ENCODE peak calls at places on chromosome X, in six cellular contexts. R is neuronal stem cell, S is H9, N is IMR-90, C is H1, P is mesenchymal stem cell. D is an unnamed sample.

GRCh38 chrX:153319295-153319694 is 2.3 kb downstream of the PNMA6F start:
- DNase-seq in R (no peak), S (no peak), N (no peak), C (no peak), P (no peak), D (no peak)

GRCh38 chrX:142201113-142201512 is 4.0 kb downstream of the MAGEC2 start:
- DNase-seq in R (no peak), S (no peak), N (no peak), C (no peak), P (no peak), D (no peak)

GRCh38 chrX:152139589-152139988 is 1.2 kb upstream of the MAGEA10 start:
- DNase-seq in R (no peak), S (no peak), N (no peak), C (no peak), P (no peak), D (no peak)

GRCh38 chrX:118975831-118976598 is 1.6 kb downstream of the LONRF3 start:
- DNase-seq in R (no peak), S (no peak), N (peak), C (no peak), P (peak), D (peak)

GRCh38 chrX:154321152-154321551 is 25.6 kb downstream of the TKTL1 start:
- DNase-seq in R (no peak), S (no peak), N (no peak), C (no peak), P (no peak), D (no peak)

GRCh38 chrX:53357799-53358530 is 64.5 kb downstream of the SMC1A start:
- DNase-seq in R (peak), S (peak), N (peak), C (no peak), P (peak), D (peak)

GRCh38 chrX:50768801-50769200 is 45.2 kb downstream of the SHROOM4 start:
- DNase-seq in R (no peak), S (no peak), N (no peak), C (no peak), P (no peak), D (no peak)

GRCh38 chrX:154040863-154041262 is 21.2 kb upstream of the IRAK1 start:
- DNase-seq in R (no peak), S (no peak), N (no peak), C (no peak), P (no peak), D (no peak)

GRCh38 chrX:10893976-10894375 is 217.2 kb upstream of the HCCS start:
- DNase-seq in R (no peak), S (no peak), N (no peak), C (no peak), P (peak), D (no peak)

GRCh38 chrX:71668248-71668595 is 876 bp downstream of the LOC101059915 start:
- DNase-seq in R (no peak), S (no peak), N (no peak), C (no peak), P (no peak), D (no peak)

GRCh38 chrX:129006491-129006890 is 516.8 kb downstream of the SMARCA1 start:
- DNase-seq in R (no peak), S (no peak), N (no peak), C (no peak), P (no peak), D (peak)

GRCh38 chrX:27996132-27996531 is 14.9 kb upstream of the DCAF8L1 start:
- DNase-seq in R (no peak), S (no peak), N (no peak), C (no peak), P (no peak), D (no peak)

GRCh38 chrX:139642241-139642927 is 65.6 kb downstream of the MCF2 start:
- DNase-seq in R (peak), S (peak), N (no peak), C (peak), P (no peak), D (peak)

GRCh38 chrX:39773923-39774803 is 323.6 kb downstream of the BCOR start:
- DNase-seq in R (no peak), S (no peak), N (peak), C (no peak), P (peak), D (no peak)

GRCh38 chrX:104877504-104877903 is 311.5 kb downstream of the IL1RAPL2 start:
- DNase-seq in R (no peak), S (no peak), N (no peak), C (no peak), P (no peak), D (no peak)

GRCh38 chrX:39595977-39596376 is 501.8 kb downstream of the BCOR start:
- DNase-seq in R (no peak), S (no peak), N (no peak), C (no peak), P (no peak), D (no peak)

GRCh38 chrX:16589211-16589610 is 60.7 kb upstream of the S100G start:
- DNase-seq in R (no peak), S (no peak), N (peak), C (no peak), P (no peak), D (no peak)

GRCh38 chrX:6226646-6227444 is 1.8 kb downstream of the NLGN4X start:
- DNase-seq in R (peak), S (peak), N (no peak), C (peak), P (no peak), D (peak)

GRCh38 chrX:115561605-115562491 is 874 bp downstream of the PLS3 start:
- DNase-seq in R (peak), S (peak), N (peak), C (peak), P (peak), D (peak)
- H3K23ac ChIP-seq in R (no peak), S (no peak), N (peak), C (no peak), P (no peak), D (no peak)

GRCh38 chrX:460823-461640 is 74.3 kb upstream of the PPP2R3B start:
- DNase-seq in R (no peak), S (no peak), N (no peak), C (no peak), P (no peak), D (no peak)
- H3K23ac ChIP-seq in R (no peak), S (no peak), N (no peak), C (no peak), P (no peak), D (no peak)

DNA sequence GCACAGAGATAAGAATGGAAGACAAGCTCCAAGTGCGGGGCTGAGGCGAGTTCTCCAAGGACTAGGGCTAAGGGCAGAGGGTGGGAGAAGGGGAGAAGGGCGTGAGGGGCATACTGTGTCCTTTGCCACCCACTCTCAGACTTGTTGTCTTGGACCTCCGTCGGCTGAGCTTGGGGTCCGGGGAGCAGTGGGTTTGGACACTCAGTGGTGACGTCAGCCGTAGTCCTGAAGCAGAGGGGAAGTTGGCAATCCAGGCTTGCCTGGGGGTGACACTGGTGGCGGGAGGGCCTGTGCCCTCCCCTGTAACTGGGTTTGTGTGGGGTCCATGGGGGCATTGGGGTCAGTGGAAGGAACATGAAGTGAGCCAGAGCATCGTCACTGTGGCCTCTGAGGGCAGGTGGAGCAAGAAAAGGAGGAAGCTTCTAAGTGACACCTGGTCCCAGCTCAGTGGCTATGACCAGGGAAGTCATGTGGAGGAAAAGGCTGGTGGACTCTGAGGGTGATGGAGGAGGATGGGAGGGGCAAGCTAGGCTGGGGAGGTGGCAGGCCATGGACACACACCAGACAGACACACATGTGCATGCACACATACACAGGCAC is 17.6 kb downstream of the CD99 start:
- DNase-seq in R (no peak), S (no peak), N (no peak), C (no peak), P (no peak), D (no peak)
- H3K23ac ChIP-seq in R (no peak), S (no peak), N (no peak), C (no peak), P (no peak), D (no peak)

DNA sequence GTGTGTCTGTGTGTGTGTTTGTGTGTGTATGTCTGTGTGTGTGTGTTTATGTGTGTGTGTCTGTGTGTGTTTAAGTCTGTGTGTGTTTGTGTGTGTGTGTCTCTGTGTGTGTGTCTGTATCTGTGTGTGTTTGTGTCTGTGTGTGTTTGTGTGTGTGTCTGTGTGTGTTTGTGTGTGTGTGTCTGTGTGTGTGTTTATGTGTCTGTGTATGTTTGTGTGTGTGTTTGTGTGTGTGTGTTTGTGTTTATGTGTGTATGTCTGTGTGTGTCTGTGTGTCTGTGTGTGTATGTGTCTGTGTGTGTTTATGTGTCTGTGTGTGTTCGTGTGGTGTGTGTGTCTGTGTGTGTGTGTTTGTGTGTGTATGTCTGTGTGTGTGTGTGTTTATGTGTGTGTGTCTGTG is 11.4 kb downstream of the IL9R start:
- DNase-seq in R (no peak), S (no peak), N (no peak), C (no peak), P (peak), D (peak)
- H3K23ac ChIP-seq in R (no peak), S (no peak), N (no peak), C (no peak), P (no peak), D (no peak)

GRCh38 chrX:54530358-54530900 is 410 bp downstream of the GNL3L start:
- DNase-seq in R (no peak), S (no peak), N (no peak), C (no peak), P (no peak), D (peak)

GRCh38 chrX:54529166-54529558 is 857 bp upstream of the GNL3L start:
- DNase-seq in R (no peak), S (no peak), N (no peak), C (no peak), P (no peak), D (no peak)

GRCh38 chrX:54534271-54534670 is 4.3 kb downstream of the GNL3L start:
- DNase-seq in R (no peak), S (no peak), N (no peak), C (no peak), P (no peak), D (no peak)

DNA sequence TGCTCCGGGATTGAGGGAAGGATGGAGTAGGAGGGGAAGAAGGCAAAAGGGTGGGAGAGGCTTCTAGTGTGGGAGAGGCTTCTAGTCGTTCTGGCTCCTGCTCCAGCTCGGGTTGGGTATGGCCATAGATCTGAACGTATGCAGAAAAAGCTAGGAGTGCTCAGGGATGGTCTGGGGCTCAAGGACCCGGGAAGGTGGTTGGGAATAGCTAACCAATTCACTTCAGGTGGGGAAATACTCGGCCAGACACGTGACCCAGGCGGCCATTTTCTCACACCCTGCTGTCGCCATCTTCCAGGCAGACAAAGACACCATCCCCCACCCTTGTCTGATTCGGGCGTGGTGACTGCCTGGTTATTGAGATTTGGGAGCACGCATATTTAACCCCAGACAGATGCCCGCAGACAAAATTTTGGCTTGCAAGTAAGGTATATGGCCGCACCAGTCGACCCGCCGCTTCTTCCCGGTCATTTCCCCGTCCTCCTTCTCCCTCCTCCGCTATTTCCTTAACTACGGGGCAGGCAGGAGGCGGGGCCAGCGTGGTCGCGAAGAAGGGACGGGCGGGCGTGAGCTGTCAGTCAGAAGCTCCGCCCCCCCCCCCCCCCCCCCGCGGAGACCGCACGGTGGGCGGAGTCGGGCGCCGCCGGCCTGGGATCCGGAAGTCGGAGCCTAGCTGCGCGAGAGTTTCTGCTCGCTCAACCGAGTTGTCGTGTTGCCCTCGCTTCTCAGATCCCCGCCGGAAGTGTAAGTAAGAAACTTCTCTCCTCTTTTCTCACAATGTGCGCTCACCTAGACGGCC is at the start of gene GNL3L:
- DNase-seq in R (peak), S (peak), N (peak), C (peak), P (peak), D (peak)
- H3K23ac ChIP-seq in R (no peak), S (no peak), N (peak), C (no peak), P (no peak), D (peak)

GRCh38 chrX:42746606-42747005 is 31.4 kb downstream of the PPP1R2C start:
- DNase-seq in R (no peak), S (no peak), N (peak), C (no peak), P (peak), D (no peak)
- H3K23ac ChIP-seq in R (no peak), S (no peak), N (no peak), C (no peak), P (no peak), D (no peak)

GRCh38 chrX:2581296-2581695 is 80.5 kb upstream of the DHRSX start:
- DNase-seq in R (no peak), S (no peak), N (no peak), C (no peak), P (no peak), D (no peak)
- H3K23ac ChIP-seq in R (no peak), S (no peak), N (no peak), C (no peak), P (no peak), D (no peak)

DNA sequence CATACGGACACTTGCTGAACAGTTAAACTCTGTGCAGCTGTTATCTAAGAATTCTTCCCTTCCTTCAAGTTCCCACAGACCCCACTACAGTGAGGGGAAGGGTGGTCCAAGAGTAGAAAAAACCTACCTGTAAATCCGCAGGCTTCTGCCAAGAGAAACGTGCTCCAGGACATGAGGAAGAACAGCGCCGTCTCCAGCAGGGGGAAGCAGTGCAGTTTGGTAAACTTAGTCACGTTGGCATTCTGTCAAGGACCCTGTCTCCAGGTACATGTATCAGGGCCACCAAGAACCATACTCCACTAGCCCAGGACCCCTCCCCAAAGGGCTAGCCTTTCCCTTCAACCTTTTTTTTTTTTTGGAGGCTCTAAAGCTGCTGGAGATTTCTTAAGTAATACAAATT is 79.9 kb downstream of the CHST7 start:
- DNase-seq in R (no peak), S (peak), N (peak), C (peak), P (no peak), D (peak)
- H3K23ac ChIP-seq in R (no peak), S (no peak), N (no peak), C (no peak), P (no peak), D (no peak)

GRCh38 chrX:1657367-1658082 is 42.7 kb downstream of the ASMT start:
- DNase-seq in R (no peak), S (no peak), N (no peak), C (no peak), P (no peak), D (no peak)
- H3K23ac ChIP-seq in R (no peak), S (no peak), N (no peak), C (no peak), P (no peak), D (no peak)

D was measured in mesendoderm.